ENCODE peak calls at places on chromosomes 12 and 14, in ten cellular contexts. One of them, this sample, is unnamed.

GRCh38 chr12:79300199-79300568 is 390.6 kb downstream of the PAWR start:
- DNase-seq in dorsolateral prefrontal cortex: no peak
- DNase-seq in ovary: no peak
- DNase-seq in heart right ventricle: no peak
- DNase-seq in body of pancreas: no peak
- DNase-seq in CD8-positive, alpha-beta T cell: no peak
- DNase-seq in vagina: no peak
- DNase-seq in HL-60: no peak
- DNase-seq in PC-3: peak
- DNase-seq in brain microvascular endothelial cell: peak
- DNase-seq in this sample: no peak

GRCh38 chr12:78671295-78671694 is 193.3 kb upstream of the SYT1 start:
- DNase-seq in ovary: no peak
- DNase-seq in CD8-positive, alpha-beta T cell: no peak
- DNase-seq in vagina: no peak
- DNase-seq in PC-3: peak
- DNase-seq in brain microvascular endothelial cell: peak
- DNase-seq in body of pancreas: no peak
- DNase-seq in dorsolateral prefrontal cortex: no peak
- DNase-seq in heart right ventricle: no peak
- DNase-seq in HL-60: no peak
- DNase-seq in this sample: no peak

GRCh38 chr12:90076851-90077319 is 368.2 kb upstream of the ATP2B1 start:
- DNase-seq in CD8-positive, alpha-beta T cell: no peak
- DNase-seq in heart right ventricle: no peak
- DNase-seq in brain microvascular endothelial cell: no peak
- DNase-seq in PC-3: no peak
- DNase-seq in dorsolateral prefrontal cortex: no peak
- DNase-seq in vagina: no peak
- DNase-seq in ovary: no peak
- DNase-seq in body of pancreas: no peak
- DNase-seq in HL-60: no peak
- DNase-seq in this sample: no peak

GRCh38 chr14:79630561-79630960 is 580.7 kb downstream of the DIO2 start:
- DNase-seq in HL-60: no peak
- DNase-seq in heart right ventricle: no peak
- DNase-seq in ovary: no peak
- DNase-seq in vagina: no peak
- DNase-seq in PC-3: no peak
- DNase-seq in brain microvascular endothelial cell: no peak
- DNase-seq in dorsolateral prefrontal cortex: no peak
- DNase-seq in CD8-positive, alpha-beta T cell: no peak
- DNase-seq in body of pancreas: no peak
- DNase-seq in this sample: no peak

GRCh38 chr12:122403115-122403770 is 19.2 kb downstream of the CLIP1 start:
- DNase-seq in PC-3: no peak
- DNase-seq in dorsolateral prefrontal cortex: no peak
- DNase-seq in HL-60: no peak
- DNase-seq in body of pancreas: no peak
- DNase-seq in CD8-positive, alpha-beta T cell: no peak
- DNase-seq in heart right ventricle: no peak
- DNase-seq in ovary: no peak
- DNase-seq in vagina: no peak
- DNase-seq in brain microvascular endothelial cell: no peak
- DNase-seq in this sample: no peak

GRCh38 chr12:132285991-132286681 is 43.3 kb downstream of the GALNT9 start:
- DNase-seq in heart right ventricle: peak
- DNase-seq in HL-60: no peak
- DNase-seq in PC-3: peak
- DNase-seq in body of pancreas: peak
- DNase-seq in CD8-positive, alpha-beta T cell: no peak
- DNase-seq in dorsolateral prefrontal cortex: no peak
- DNase-seq in ovary: peak
- DNase-seq in vagina: no peak
- DNase-seq in brain microvascular endothelial cell: peak
- DNase-seq in this sample: peak

GRCh38 chr12:6925543-6926279 is 2.0 kb upstream of the ATN1 start:
- DNase-seq in HL-60: no peak
- DNase-seq in PC-3: peak
- DNase-seq in dorsolateral prefrontal cortex: peak
- DNase-seq in vagina: no peak
- DNase-seq in ovary: peak
- DNase-seq in heart right ventricle: peak
- DNase-seq in CD8-positive, alpha-beta T cell: no peak
- DNase-seq in body of pancreas: peak
- DNase-seq in brain microvascular endothelial cell: no peak
- DNase-seq in this sample: peak

GRCh38 chr12:88638956-88639355 is 58.7 kb upstream of the KITLG start:
- DNase-seq in brain microvascular endothelial cell: no peak
- DNase-seq in CD8-positive, alpha-beta T cell: no peak
- DNase-seq in ovary: no peak
- DNase-seq in heart right ventricle: no peak
- DNase-seq in vagina: no peak
- DNase-seq in body of pancreas: no peak
- DNase-seq in dorsolateral prefrontal cortex: no peak
- DNase-seq in HL-60: no peak
- DNase-seq in PC-3: no peak
- DNase-seq in this sample: no peak

GRCh38 chr12:50642035-50642451 is 121.9 kb upstream of the ATF1 start:
- DNase-seq in heart right ventricle: no peak
- DNase-seq in brain microvascular endothelial cell: peak
- DNase-seq in HL-60: no peak
- DNase-seq in vagina: no peak
- DNase-seq in ovary: no peak
- DNase-seq in PC-3: peak
- DNase-seq in body of pancreas: no peak
- DNase-seq in dorsolateral prefrontal cortex: no peak
- DNase-seq in CD8-positive, alpha-beta T cell: no peak
- DNase-seq in this sample: no peak

GRCh38 chr12:50640321-50640939 is 123.5 kb upstream of the ATF1 start:
- DNase-seq in heart right ventricle: no peak
- DNase-seq in dorsolateral prefrontal cortex: no peak
- DNase-seq in HL-60: no peak
- DNase-seq in ovary: no peak
- DNase-seq in vagina: no peak
- DNase-seq in brain microvascular endothelial cell: no peak
- DNase-seq in CD8-positive, alpha-beta T cell: no peak
- DNase-seq in body of pancreas: no peak
- DNase-seq in PC-3: no peak
- DNase-seq in this sample: no peak

GRCh38 chr12:50639721-50640120 is 124.2 kb upstream of the ATF1 start:
- DNase-seq in brain microvascular endothelial cell: no peak
- DNase-seq in HL-60: no peak
- DNase-seq in ovary: no peak
- DNase-seq in vagina: no peak
- DNase-seq in heart right ventricle: no peak
- DNase-seq in CD8-positive, alpha-beta T cell: no peak
- DNase-seq in PC-3: peak
- DNase-seq in dorsolateral prefrontal cortex: no peak
- DNase-seq in body of pancreas: no peak
- DNase-seq in this sample: no peak

GRCh38 chr12:50641566-50641965 is 122.3 kb upstream of the ATF1 start:
- DNase-seq in brain microvascular endothelial cell: no peak
- DNase-seq in CD8-positive, alpha-beta T cell: no peak
- DNase-seq in vagina: no peak
- DNase-seq in ovary: no peak
- DNase-seq in HL-60: peak
- DNase-seq in dorsolateral prefrontal cortex: no peak
- DNase-seq in PC-3: no peak
- DNase-seq in heart right ventricle: no peak
- DNase-seq in body of pancreas: peak
- DNase-seq in this sample: no peak

GRCh38 chr12:50642755-50643154 is 121.1 kb upstream of the ATF1 start:
- DNase-seq in brain microvascular endothelial cell: no peak
- DNase-seq in body of pancreas: no peak
- DNase-seq in PC-3: no peak
- DNase-seq in CD8-positive, alpha-beta T cell: no peak
- DNase-seq in ovary: no peak
- DNase-seq in dorsolateral prefrontal cortex: no peak
- DNase-seq in heart right ventricle: no peak
- DNase-seq in vagina: no peak
- DNase-seq in HL-60: no peak
- DNase-seq in this sample: no peak
- H3K27ac ChIP-seq in brain microvascular endothelial cell: peak
- H3K27ac ChIP-seq in body of pancreas: no peak
- H3K27ac ChIP-seq in PC-3: peak
- H3K27ac ChIP-seq in CD8-positive, alpha-beta T cell: no peak
- H3K27ac ChIP-seq in ovary: no peak
- H3K27ac ChIP-seq in dorsolateral prefrontal cortex: peak
- H3K27ac ChIP-seq in heart right ventricle: no peak
- H3K27ac ChIP-seq in vagina: no peak
- H3K27ac ChIP-seq in HL-60: no peak
- H3K27ac ChIP-seq in this sample: no peak

GRCh38 chr12:76026643-76027063 is 4.9 kb downstream of the PHLDA1 start:
- DNase-seq in ovary: no peak
- DNase-seq in dorsolateral prefrontal cortex: no peak
- DNase-seq in vagina: no peak
- DNase-seq in PC-3: peak
- DNase-seq in body of pancreas: no peak
- DNase-seq in HL-60: no peak
- DNase-seq in brain microvascular endothelial cell: peak
- DNase-seq in CD8-positive, alpha-beta T cell: no peak
- DNase-seq in heart right ventricle: no peak
- DNase-seq in this sample: no peak
- H3K4me3 ChIP-seq in ovary: no peak
- H3K4me3 ChIP-seq in dorsolateral prefrontal cortex: no peak
- H3K4me3 ChIP-seq in vagina: no peak
- H3K4me3 ChIP-seq in PC-3: peak
- H3K4me3 ChIP-seq in body of pancreas: no peak
- H3K4me3 ChIP-seq in HL-60: no peak
- H3K4me3 ChIP-seq in brain microvascular endothelial cell: peak
- H3K4me3 ChIP-seq in CD8-positive, alpha-beta T cell: no peak
- H3K4me3 ChIP-seq in heart right ventricle: no peak
- H3K4me3 ChIP-seq in this sample: no peak

DNA sequence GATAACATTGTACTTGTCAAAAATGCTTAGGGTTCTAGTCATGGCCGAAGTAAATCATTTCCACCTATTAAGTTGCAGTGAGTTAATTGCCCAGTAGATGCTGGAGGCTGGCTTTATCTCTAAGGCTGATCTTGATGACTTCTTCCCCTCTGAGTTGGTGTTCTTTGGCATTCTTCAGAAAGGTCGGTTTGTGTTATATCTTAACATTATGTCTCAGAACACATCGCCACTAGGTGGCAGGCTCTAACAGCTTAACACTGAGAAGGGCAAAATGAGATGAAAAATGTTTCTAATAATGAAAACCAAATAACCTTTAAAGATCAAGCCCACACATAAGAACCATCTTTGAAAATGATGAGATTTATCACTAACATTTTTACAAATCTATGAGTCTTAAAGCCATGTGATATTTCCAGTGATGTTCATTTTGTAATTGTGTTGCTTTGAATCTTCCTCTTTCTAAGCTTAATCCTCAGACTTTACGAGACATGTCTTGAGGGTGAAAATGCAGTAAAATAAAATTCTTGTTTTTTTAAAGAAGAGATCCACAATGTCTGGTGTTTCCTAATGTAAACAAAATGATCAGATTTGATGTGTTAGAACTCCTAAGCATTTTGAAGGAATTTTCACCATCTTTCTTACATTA is 28.6 kb downstream of the SUDS3 start:
- DNase-seq in PC-3: peak
- DNase-seq in vagina: no peak
- DNase-seq in heart right ventricle: no peak
- DNase-seq in dorsolateral prefrontal cortex: no peak
- DNase-seq in CD8-positive, alpha-beta T cell: peak
- DNase-seq in HL-60: peak
- DNase-seq in body of pancreas: peak
- DNase-seq in brain microvascular endothelial cell: peak
- DNase-seq in ovary: peak
- DNase-seq in this sample: peak
- TF ChIP-seq CTCF in PC-3: peak
- TF ChIP-seq CTCF in vagina: peak
- TF ChIP-seq CTCF in heart right ventricle: peak
- TF ChIP-seq CTCF in dorsolateral prefrontal cortex: peak
- TF ChIP-seq CTCF in CD8-positive, alpha-beta T cell: peak
- TF ChIP-seq CTCF in HL-60: peak
- TF ChIP-seq CTCF in body of pancreas: peak
- TF ChIP-seq CTCF in brain microvascular endothelial cell: peak
- TF ChIP-seq CTCF in ovary: peak
- TF ChIP-seq CTCF in this sample: peak

DNA sequence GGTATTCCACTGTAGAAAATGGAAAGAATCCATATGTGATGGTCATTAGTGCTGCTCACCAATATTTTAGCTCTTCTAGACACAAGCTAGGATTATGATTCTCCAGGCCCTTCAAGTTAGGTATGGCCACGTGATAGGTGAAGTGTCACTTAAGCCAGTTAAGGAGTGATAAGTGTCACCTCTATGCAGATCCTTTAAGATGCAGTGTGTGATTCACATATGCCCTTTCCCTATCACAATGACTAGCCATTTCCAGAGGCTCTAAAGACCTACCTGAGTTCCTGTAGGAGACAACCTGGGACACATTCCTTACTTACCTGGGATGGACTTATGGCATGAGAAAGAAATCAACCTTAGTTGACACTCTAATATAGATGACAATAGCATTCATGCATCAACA is 343.2 kb downstream of the NELL2 start:
- DNase-seq in vagina: no peak
- DNase-seq in PC-3: no peak
- DNase-seq in dorsolateral prefrontal cortex: no peak
- DNase-seq in body of pancreas: no peak
- DNase-seq in brain microvascular endothelial cell: no peak
- DNase-seq in heart right ventricle: no peak
- DNase-seq in ovary: no peak
- DNase-seq in HL-60: no peak
- DNase-seq in CD8-positive, alpha-beta T cell: no peak
- DNase-seq in this sample: no peak
- H3K27ac ChIP-seq in vagina: no peak
- H3K27ac ChIP-seq in PC-3: no peak
- H3K27ac ChIP-seq in dorsolateral prefrontal cortex: no peak
- H3K27ac ChIP-seq in body of pancreas: no peak
- H3K27ac ChIP-seq in brain microvascular endothelial cell: no peak
- H3K27ac ChIP-seq in heart right ventricle: no peak
- H3K27ac ChIP-seq in ovary: no peak
- H3K27ac ChIP-seq in HL-60: no peak
- H3K27ac ChIP-seq in CD8-positive, alpha-beta T cell: no peak
- H3K27ac ChIP-seq in this sample: no peak

This sample was measured in uterus.